ENCODE peak calls at places on chromosomes 11 and 22, in five cellular contexts. I is activated CD4-positive, alpha-beta T cell treated with anti-CD3 and anti-CD28 coated beads, Interleukin-2, amount 50 U/mL, for 24 hours; C is mucosa of gallbladder; E is activated effector memory CD4-positive, alpha-beta T cell treated with Interleukin-2 at 50 U/mL for 16 hours; Q is HCEC 1CT. D is an unnamed sample.

GRCh38 chr11:100855466-100856067 is 168.5 kb downstream of the ARHGAP42 start:
- DNase-seq in I (no peak), C (no peak), E (no peak), Q (peak; percentile 62), D (peak; percentile 85)

GRCh38 chr11:70423523-70424505 is 25.5 kb downstream of the CTTN start:
- DNase-seq in I (no peak), C (no peak), E (no peak), Q (peak; percentile 79), D (no peak)

GRCh38 chr22:45212306-45212709 is 28.4 kb downstream of the KIAA0930 start:
- DNase-seq in I (no peak), C (peak; percentile 53), E (no peak), Q (peak; percentile 80), D (peak; percentile 75)

GRCh38 chr11:30016588-30017363 is at the start of gene KCNA4:
- DNase-seq in I (no peak), C (no peak), E (no peak), Q (no peak), D (peak; percentile 68)

GRCh38 chr11:83569134-83569805 is 283.1 kb upstream of the CCDC90B start:
- DNase-seq in I (no peak), C (no peak), E (no peak), Q (no peak), D (no peak)

GRCh38 chr11:4050137-4050536 is 44.5 kb upstream of the RRM1 start:
- DNase-seq in I (no peak), C (no peak), E (no peak), Q (no peak), D (no peak)

GRCh38 chr11:11179239-11179638 is 173.8 kb downstream of the CSNK2A3 start:
- DNase-seq in I (no peak), C (no peak), E (no peak), Q (peak; percentile 27), D (no peak)

GRCh38 chr11:119188887-119189286 is 3.6 kb downstream of the NHERF4 start:
- DNase-seq in I (no peak), C (no peak), E (no peak), Q (no peak), D (no peak)

GRCh38 chr11:64152841-64153691 is 12.8 kb downstream of the MACROD1 start:
- DNase-seq in I (peak; percentile 59), C (peak; percentile 55), E (peak; percentile 56), Q (peak; percentile 40), D (peak; percentile 81)

GRCh38 chr22:45006101-45006872 is 3.5 kb downstream of the PHF21B start:
- DNase-seq in I (no peak), C (no peak), E (no peak), Q (no peak), D (no peak)

GRCh38 chr11:4704790-4705334 is 278 bp downstream of the MMP26 start:
- DNase-seq in I (no peak), C (no peak), E (no peak), Q (no peak), D (no peak)

GRCh38 chr11:98227266-98227665 is 793.5 kb upstream of the CNTN5 start:
- DNase-seq in I (no peak), C (no peak), E (no peak), Q (no peak), D (no peak)

GRCh38 chr22:48093981-48094380 is 1331.5 kb downstream of the TBC1D22A start:
- DNase-seq in I (no peak), C (no peak), E (no peak), Q (no peak), D (no peak)

GRCh38 chr11:116420030-116420429 is 352.8 kb downstream of the BUD13 start:
- DNase-seq in I (no peak), C (no peak), E (no peak), Q (no peak), D (no peak)

GRCh38 chr11:128022007-128022368 is 565.4 kb downstream of the ETS1 start:
- DNase-seq in I (no peak), C (no peak), E (no peak), Q (peak; percentile 63), D (no peak)

GRCh38 chr11:64526356-64526755 is 64.7 kb upstream of the SLC22A12 start:
- DNase-seq in I (no peak), C (no peak), E (no peak), Q (no peak), D (no peak)

GRCh38 chr11:74460481-74461154 is 6.7 kb downstream of the KCNE3 start:
- DNase-seq in I (no peak), C (peak; percentile 43), E (no peak), Q (peak; percentile 39), D (no peak)

GRCh38 chr11:112752563-112752962 is 208.7 kb upstream of the NCAM1 start:
- DNase-seq in I (no peak), C (no peak), E (no peak), Q (no peak), D (no peak)

GRCh38 chr11:118896472-118896913 is 12.8 kb downstream of the CXCR5 start:
- DNase-seq in I (no peak), C (no peak), E (no peak), Q (no peak), D (no peak)

GRCh38 chr11:9616042-9616640 is 42.7 kb downstream of the WEE1 start:
- DNase-seq in I (no peak), C (no peak), E (no peak), Q (no peak), D (no peak)

GRCh38 chr11:74671520-74672196 is 59.6 kb downstream of the CHRDL2 start:
- DNase-seq in I (no peak), C (no peak), E (no peak), Q (peak; percentile 76), D (no peak)

GRCh38 chr11:6545917-6546605 is 49.0 kb downstream of the DNHD1 start:
- DNase-seq in I (no peak), C (no peak), E (no peak), Q (no peak), D (no peak)

GRCh38 chr11:130260735-130261134 is 54.0 kb downstream of the ZBTB44 start:
- DNase-seq in I (no peak), C (no peak), E (no peak), Q (no peak), D (no peak)

GRCh38 chr11:74397531-74398243 is 546 bp downstream of the PGM2L1 start:
- DNase-seq in I (no peak), C (peak; percentile 50), E (peak; percentile 31), Q (peak; percentile 7), D (peak; percentile 58)

GRCh38 chr22:19524170-19525115 is at the start of gene CLDN5:
- DNase-seq in I (no peak), C (no peak), E (no peak), Q (no peak), D (peak; percentile 53)

GRCh38 chr11:73980001-73980960 is 2.4 kb downstream of the UCP2 start:
- DNase-seq in I (no peak), C (peak; percentile 57), E (peak; percentile 79), Q (no peak), D (no peak)

GRCh38 chr11:65301491-65302329 is 13.0 kb upstream of the CDC42EP2 start:
- DNase-seq in I (no peak), C (no peak), E (no peak), Q (peak; percentile 71), D (no peak)

GRCh38 chr22:32265882-32266767 is 11.0 kb upstream of the SLC5A4 start:
- DNase-seq in I (peak; percentile 38), C (peak; percentile 76), E (peak; percentile 41), Q (peak; percentile 50), D (peak; percentile 87)

GRCh38 chr11:61780581-61781162 is 11.7 kb downstream of the TMEM258 start:
- DNase-seq in I (no peak), C (no peak), E (no peak), Q (no peak), D (no peak)

GRCh38 chr11:70189622-70190021 is 13.5 kb upstream of the FADD start:
- DNase-seq in I (no peak), C (no peak), E (no peak), Q (no peak), D (no peak)

GRCh38 chr11:9091044-9091936 is at the start of gene SCUBE2:
- DNase-seq in I (no peak), C (no peak), E (no peak), Q (no peak), D (no peak)

GRCh38 chr11:102240502-102240901 is 76.8 kb upstream of the BIRC3 start:
- DNase-seq in I (no peak), C (no peak), E (no peak), Q (no peak), D (no peak)

GRCh38 chr11:72144807-72145565 is 9.5 kb downstream of the FOLR3 start:
- DNase-seq in I (no peak), C (peak; percentile 13), E (no peak), Q (peak; percentile 91), D (no peak)